ENCODE peak calls at places on chromosomes 16 and 17, in six cellular contexts. I is kidney, K is HCT116, R is adipocyte, B is NT2/D1, W is mesendoderm. X is an unnamed sample.
A peak's percentile ranks its signal among the peaks of the same experiment; 100 is the strongest.

GRCh38 chr16:29745853-29746345 is at the start of gene C16orf54:
- DNase-seq in W (no peak), K (no peak), R (no peak), B (no peak), I (peak; percentile 91), X (no peak)

GRCh38 chr17:66938656-66939055 is 25.9 kb upstream of the CACNG4 start:
- DNase-seq in B (no peak), R (no peak), I (peak; percentile 24), W (no peak), K (no peak), X (peak; percentile 38)

GRCh38 chr17:80475949-80476876 is at the start of gene NPTX1:
- DNase-seq in K (no peak), I (peak; percentile 60), W (no peak), B (no peak), R (peak; percentile 73), X (peak; percentile 82)

GRCh38 chr17:13353590-13353989 is 248.1 kb downstream of the HS3ST3A1 start:
- DNase-seq in K (no peak), I (no peak), W (no peak), B (no peak), R (peak; percentile 97), X (no peak)

GRCh38 chr17:36514856-36515255 is 19.8 kb downstream of the MYO19 start:
- DNase-seq in B (no peak), R (no peak), I (no peak), W (no peak), K (no peak), X (peak; percentile 30)

GRCh38 chr17:29178750-29179231 is 1.4 kb downstream of the MYO18A start:
- DNase-seq in B (no peak), K (no peak), W (peak; percentile 37), I (no peak), R (peak; percentile 17), X (peak; percentile 78)

GRCh38 chr16:35713762-35714650 is 2254.6 kb downstream of the TP53TG3F start:
- DNase-seq in R (no peak), I (no peak), K (no peak), W (no peak), B (no peak), X (no peak)

GRCh38 chr17:49575524-49576120 is at the start of gene NXPH3:
- DNase-seq in K (no peak), I (peak; percentile 83), W (peak; percentile 80), B (peak; percentile 42), R (peak; percentile 77), X (peak; percentile 98)

GRCh38 chr17:68101075-68101991 is 65.8 kb downstream of the KPNA2 start:
- DNase-seq in R (peak; percentile 89), B (peak; percentile 57), K (peak; percentile 92), W (peak; percentile 96), I (peak; percentile 98), X (peak; percentile 99)

GRCh38 chr17:65442250-65442649 is 119.2 kb downstream of the AXIN2 start:
- DNase-seq in I (no peak), B (no peak), K (no peak), W (no peak), R (no peak), X (no peak)

GRCh38 chr17:65441053-65441635 is 120.3 kb downstream of the AXIN2 start:
- DNase-seq in K (no peak), B (no peak), W (no peak), I (no peak), R (no peak), X (peak; percentile 57)

GRCh38 chr17:65438173-65438572 is 123.3 kb downstream of the AXIN2 start:
- DNase-seq in W (no peak), I (no peak), B (no peak), R (no peak), K (no peak), X (peak; percentile 55)

GRCh38 chr17:65436871-65437270 is 124.6 kb downstream of the AXIN2 start:
- DNase-seq in I (no peak), R (no peak), K (no peak), B (no peak), W (peak; percentile 57), X (no peak)

DNA sequence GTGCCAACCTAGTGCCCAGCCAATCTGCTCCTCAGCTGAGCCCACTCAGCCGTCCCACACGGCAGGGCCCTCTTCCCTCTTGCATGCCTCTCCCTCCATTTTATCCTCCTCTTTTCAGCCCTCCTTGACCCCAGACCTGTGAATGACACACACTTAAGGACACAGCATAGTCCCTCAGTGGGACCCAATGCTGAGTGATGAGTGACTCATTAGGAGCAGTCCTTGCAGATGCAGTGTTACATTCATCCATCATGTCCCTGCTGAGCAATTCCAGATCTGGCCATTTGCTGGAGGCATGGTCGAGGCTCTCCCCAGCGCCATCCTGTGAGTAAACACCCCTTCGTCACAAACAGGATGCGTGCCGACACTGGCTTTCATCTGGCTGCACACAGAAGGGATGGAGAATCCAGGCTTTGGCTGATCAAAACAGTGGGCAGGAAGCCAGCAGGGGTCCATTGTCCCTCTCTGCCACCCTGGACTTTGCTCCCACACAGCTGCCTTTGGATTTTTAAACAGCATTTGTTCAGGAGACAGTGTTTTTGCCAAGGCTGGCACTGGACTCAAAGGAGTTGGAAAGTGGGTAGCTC is 122.6 kb downstream of the AXIN2 start:
- DNase-seq in B (no peak), W (peak; percentile 70), I (no peak), K (no peak), R (no peak), X (peak; percentile 78)
- H3K4me3 ChIP-seq in B (no peak overlapping the region), W (no peak overlapping the region), I (no peak overlapping the region), K (no peak overlapping the region), R (no peak overlapping the region), X (no peak overlapping the region)

GRCh38 chr17:16486373-16487250 is 5.4 kb downstream of the LRRC75A start:
- DNase-seq in W (peak; percentile 57), R (peak; percentile 69), I (peak; percentile 95), K (no peak), B (no peak), X (peak; percentile 81)
- H3K9ac ChIP-seq in W (peak overlapping the region; percentile 6), R (peak overlapping the region; percentile 64), I (no peak overlapping the region), K (no peak overlapping the region), B (peak overlapping the region; percentile 47), X (no peak overlapping the region)

GRCh38 chr17:9253308-9253707 is 232.0 kb downstream of the NTN1 start:
- DNase-seq in K (no peak), W (no peak), R (no peak), I (peak; percentile 35), B (no peak), X (no peak)
- H3K4me1 ChIP-seq in K (no peaks in the 10 kb centered on the region), W (no peaks in the 10 kb centered on the region), R (peaks cover 7% of the 10 kb centered on the region), I (peaks cover 5% of the 10 kb centered on the region), B (no peaks in the 10 kb centered on the region), X (peaks cover 9% of the 10 kb centered on the region)

GRCh38 chr17:40179923-40180659 is 2.8 kb downstream of the RAPGEFL1 start:
- DNase-seq in W (peak; percentile 67), R (peak; percentile 66), I (no peak), B (no peak), K (no peak), X (peak; percentile 76)

GRCh38 chr17:40178660-40179059 is 1.4 kb downstream of the RAPGEFL1 start:
- DNase-seq in K (no peak), W (no peak), I (no peak), R (no peak), B (no peak), X (no peak)

GRCh38 chr17:40177275-40177874 is at the start of gene RAPGEFL1:
- DNase-seq in I (peak; percentile 91), R (peak; percentile 79), W (peak; percentile 88), B (peak; percentile 33), K (no peak), X (peak; percentile 97)

GRCh38 chr17:40176409-40177110 is 710 bp upstream of the RAPGEFL1 start:
- DNase-seq in W (no peak), I (no peak), B (no peak), R (no peak), K (no peak), X (peak; percentile 68)

DNA sequence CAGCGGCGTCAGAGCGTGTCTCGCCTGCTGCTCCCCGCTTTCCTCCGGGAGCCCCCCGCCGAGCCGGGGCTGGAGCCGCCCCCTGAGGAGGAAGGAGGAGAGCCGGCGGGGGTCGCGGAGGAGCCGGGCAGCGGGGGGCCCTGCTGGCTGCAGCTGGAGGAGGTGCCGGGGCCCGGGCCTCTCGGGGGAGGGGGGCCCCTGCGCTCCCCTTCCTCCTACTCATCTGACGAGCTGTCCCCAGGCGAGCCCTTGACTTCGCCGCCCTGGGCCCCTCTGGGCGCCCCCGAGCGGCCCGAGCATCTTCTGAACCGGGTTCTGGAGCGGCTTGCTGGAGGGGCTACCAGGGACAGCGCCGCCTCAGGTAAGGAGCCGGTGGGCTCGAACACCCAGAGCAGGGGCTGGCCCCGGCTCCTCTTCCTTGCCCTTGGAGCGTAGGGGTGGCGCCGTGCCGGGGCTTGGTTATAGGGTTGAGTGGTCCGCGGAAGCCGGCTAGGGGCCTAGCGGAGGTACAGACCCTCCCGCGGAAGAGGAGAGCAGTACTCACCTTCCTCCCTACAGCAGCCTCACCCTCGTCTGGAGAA is 841 bp downstream of the RAPGEFL1 start:
- DNase-seq in B (no peak), K (no peak), I (no peak), R (no peak), W (peak; percentile 61), X (peak; percentile 92)
- H3K4me3 ChIP-seq in B (peak overlapping the region; percentile 42), K (no peak overlapping the region), I (no peak overlapping the region), R (no peak overlapping the region), W (no peak overlapping the region), X (no peak overlapping the region)

DNA sequence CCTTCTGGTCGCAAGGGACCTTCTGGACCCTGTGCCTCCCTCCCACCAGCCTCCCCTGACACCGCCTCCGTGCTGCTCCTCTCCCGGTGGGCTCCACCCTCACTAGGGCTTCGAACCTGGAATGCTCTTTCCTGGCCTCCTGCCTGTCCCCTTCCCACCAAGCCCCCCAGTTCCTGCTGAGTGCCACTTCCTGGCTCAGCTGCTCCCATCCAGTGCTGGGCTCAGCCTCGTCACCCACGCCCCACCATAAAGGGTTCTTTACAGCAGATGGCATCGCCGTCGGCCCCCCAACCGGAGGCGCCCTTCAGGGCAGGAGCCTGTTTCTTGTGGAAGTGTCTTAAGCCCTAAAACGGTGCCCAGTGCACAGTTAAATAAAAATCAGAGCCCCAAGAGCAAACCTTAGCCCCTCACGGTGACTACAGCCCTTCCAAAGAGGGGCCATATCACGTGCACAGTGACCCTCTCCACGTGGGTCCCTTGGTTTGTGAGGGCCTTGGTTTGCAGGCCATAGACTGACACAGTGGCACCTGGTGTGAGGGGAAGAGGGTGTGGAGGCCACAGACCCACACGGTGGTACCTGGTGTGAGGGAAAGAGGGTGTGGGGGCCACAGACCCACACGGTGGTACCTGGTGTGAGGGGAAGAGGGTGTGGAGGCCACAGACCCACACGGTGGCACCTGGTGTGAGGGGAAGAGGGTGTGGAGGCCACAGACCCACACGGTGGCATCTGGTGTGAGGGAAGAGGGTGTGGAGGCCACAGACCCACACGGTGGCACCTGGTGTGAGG is 111.4 kb downstream of the METRNL start:
- DNase-seq in B (no peak), R (no peak), K (no peak), I (peak; percentile 67), W (no peak), X (no peak)
- H3K9ac ChIP-seq in B (no peak overlapping the region), R (no peak overlapping the region), K (no peak overlapping the region), I (no peak overlapping the region), W (no peak overlapping the region), X (no peak overlapping the region)